ENCODE peak calls at places on chromosomes 3 and 15, in seven cellular contexts. S is PC-9, J is lower lobe of right lung, Y is WERI-Rb-1, T is IMR-90, D is fibroblast of lung, X is hepatocyte. P is an unnamed sample.

GRCh38 chr3:60949146-60949545 is 302.1 kb downstream of the FHIT start:
- DNase-seq in S (no peak), J (no peak), Y (no peak), T (no peak), D (no peak), X (no peak), P (no peak)

GRCh38 chr3:78729921-78730320 is 1037.9 kb downstream of the ROBO1 start:
- DNase-seq in S (no peak), J (no peak), Y (no peak), T (no peak), D (no peak), X (no peak), P (no peak)

GRCh38 chr3:186360779-186361178 is 1.3 kb downstream of the DGKG start:
- DNase-seq in S (no peak), J (peak; percentile 66), Y (peak; percentile 51), T (no peak), D (no peak), X (no peak), P (peak; percentile 20)

GRCh38 chr15:82554351-82554750 is 14.1 kb upstream of the RPS17 start:
- DNase-seq in S (no peak), J (no peak), Y (no peak), T (no peak), D (no peak), X (no peak), P (no peak)

GRCh38 chr3:31103623-31104180 is 209.2 kb upstream of the GADL1 start:
- DNase-seq in S (no peak), J (no peak), Y (no peak), T (no peak), D (peak; percentile 44), X (no peak), P (no peak)

GRCh38 chr3:34947849-34948248 is 691.5 kb upstream of the ARPP21 start:
- DNase-seq in S (no peak), J (no peak), Y (no peak), T (no peak), D (peak; percentile 93), X (no peak), P (peak; percentile 89)

GRCh38 chr3:172221550-172221949 is 182.2 kb downstream of the FNDC3B start:
- DNase-seq in S (peak; percentile 80), J (no peak), Y (no peak), T (peak; percentile 88), D (peak; percentile 93), X (no peak), P (peak; percentile 76)

GRCh38 chr3:170862618-170863374 is 7.2 kb downstream of the RPL22L1 start:
- DNase-seq in S (no peak), J (no peak), Y (no peak), T (peak; percentile 34), D (peak; percentile 42), X (no peak), P (peak; percentile 39)

GRCh38 chr3:197428117-197428761 is 127.5 kb downstream of the BDH1 start:
- DNase-seq in S (no peak), J (no peak), Y (peak; percentile 68), T (peak; percentile 36), D (peak; percentile 84), X (peak; percentile 82), P (no peak)

GRCh38 chr3:196868297-196868661 is 559 bp downstream of the SENP5 start:
- DNase-seq in S (no peak), J (peak; percentile 52), Y (peak; percentile 9), T (peak; percentile 9), D (peak; percentile 32), X (peak; percentile 63), P (no peak)

GRCh38 chr15:77475898-77476297 is 55.2 kb downstream of the HMG20A start:
- DNase-seq in S (no peak), J (no peak), Y (peak; percentile 23), T (no peak), D (no peak), X (no peak), P (peak; percentile 47)

GRCh38 chr15:26661107-26661506 is 111.8 kb downstream of the GABRB3 start:
- DNase-seq in S (no peak), J (no peak), Y (no peak), T (no peak), D (no peak), X (no peak), P (no peak)

GRCh38 chr15:75234191-75234810 is 23.8 kb upstream of the GOLGA6C start:
- DNase-seq in S (no peak), J (no peak), Y (peak; percentile 2), T (no peak), D (no peak), X (no peak), P (no peak)

GRCh38 chr15:92667291-92667904 is 11.8 kb upstream of the FAM174B start:
- DNase-seq in S (no peak), J (no peak), Y (peak; percentile 56), T (no peak), D (no peak), X (no peak), P (peak; percentile 24)

DNA sequence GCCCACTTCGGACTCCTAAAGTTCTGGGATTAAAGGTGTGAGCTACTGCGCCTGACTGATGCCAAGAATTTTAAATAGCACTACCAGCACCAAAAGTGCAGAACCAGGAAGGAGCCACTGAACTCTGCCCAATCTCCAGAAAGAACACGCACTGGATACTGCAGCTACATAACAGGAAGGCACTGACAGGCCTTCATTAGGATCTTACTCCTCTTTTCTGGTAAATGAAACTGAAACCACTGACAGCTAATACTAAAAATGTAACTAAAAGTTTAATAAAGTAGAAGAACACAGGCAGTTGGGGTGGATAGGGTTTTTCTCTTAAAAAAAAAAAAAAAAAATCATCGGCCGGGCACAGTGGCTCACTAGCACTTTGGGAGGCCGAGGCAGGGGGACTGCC is 74.1 kb upstream of the CHRM5 start:
- DNase-seq in S (no peak), J (no peak), Y (no peak), T (no peak), D (no peak), X (no peak), P (no peak)
- H3K27ac ChIP-seq in S (no peak overlapping the region), J (no peak overlapping the region), Y (no peak overlapping the region), T (no peak overlapping the region), D (no peak overlapping the region), X (no peak overlapping the region), P (no peak overlapping the region)

GRCh38 chr3:129665024-129665768 is 58.7 kb upstream of the PLXND1 start:
- DNase-seq in S (peak; percentile 92), J (no peak), Y (no peak), T (peak; percentile 73), D (peak; percentile 81), X (no peak), P (no peak)
- TF ChIP-seq CTCF in S (no peak), J (no peak), Y (no peak), T (no peak), D (no peak), X (no peak), P (no peak)

GRCh38 chr3:141257971-141258370 is 26.3 kb downstream of the PXYLP1 start:
- DNase-seq in S (no peak), J (no peak), Y (no peak), T (no peak), D (no peak), X (no peak), P (no peak)

GRCh38 chr3:141266186-141266585 is 34.6 kb downstream of the PXYLP1 start:
- DNase-seq in S (no peak), J (no peak), Y (no peak), T (no peak), D (no peak), X (no peak), P (no peak)

GRCh38 chr3:141262306-141262705 is 30.7 kb downstream of the PXYLP1 start:
- DNase-seq in S (no peak), J (no peak), Y (no peak), T (peak; percentile 94), D (peak; percentile 88), X (no peak), P (no peak)

GRCh38 chr3:141260131-141260927 is 28.7 kb downstream of the PXYLP1 start:
- DNase-seq in S (no peak), J (no peak), Y (no peak), T (no peak), D (no peak), X (no peak), P (no peak)

DNA sequence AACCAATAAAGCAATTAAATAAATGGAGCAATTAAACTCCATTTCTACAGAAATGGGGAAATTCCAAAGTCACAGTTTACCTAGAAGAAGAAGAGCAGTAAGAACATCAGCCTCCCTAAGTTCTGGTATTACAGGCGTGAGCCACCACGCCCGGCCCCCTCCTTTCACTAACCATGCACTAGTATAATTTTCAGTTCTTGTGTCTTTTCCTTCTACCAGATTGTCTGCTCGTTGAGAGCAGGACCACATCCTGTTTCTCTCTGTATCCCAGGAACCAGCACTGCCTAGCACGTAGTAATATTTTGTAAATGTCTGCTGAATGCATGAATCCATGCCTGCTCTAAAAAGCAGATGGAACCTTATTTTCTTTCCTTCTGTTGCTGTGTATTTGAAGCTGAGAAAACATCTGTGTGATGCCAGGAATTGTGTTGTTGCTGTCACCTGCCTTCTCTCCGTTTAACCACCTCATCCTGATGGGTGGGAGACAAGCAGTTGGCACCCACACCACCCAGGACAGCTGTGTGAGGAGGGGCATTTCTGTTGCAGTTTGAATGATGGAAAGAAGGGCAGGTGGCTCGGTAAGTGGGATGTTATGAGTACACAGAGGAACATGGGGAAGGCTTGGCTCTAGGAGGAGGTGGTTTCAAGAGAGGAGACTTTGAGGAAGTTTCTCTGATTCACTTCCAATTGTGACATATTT is 30.0 kb downstream of the PXYLP1 start:
- DNase-seq in S (no peak), J (no peak), Y (no peak), T (no peak), D (no peak), X (no peak), P (no peak)
- H3K27ac ChIP-seq in S (no peak overlapping the region), J (no peak overlapping the region), Y (no peak overlapping the region), T (no peak overlapping the region), D (no peak overlapping the region), X (no peak overlapping the region), P (no peak overlapping the region)

GRCh38 chr3:195125646-195126045 is 145.3 kb downstream of the XXYLT1 start:
- DNase-seq in S (no peak), J (no peak), Y (no peak), T (no peak), D (no peak), X (no peak), P (no peak)

GRCh38 chr3:195124378-195124985 is 146.5 kb downstream of the XXYLT1 start:
- DNase-seq in S (peak; percentile 3), J (no peak), Y (no peak), T (no peak), D (no peak), X (no peak), P (no peak)

GRCh38 chr3:195122261-195122660 is 148.7 kb downstream of the XXYLT1 start:
- DNase-seq in S (no peak), J (no peak), Y (no peak), T (no peak), D (no peak), X (no peak), P (no peak)

GRCh38 chr3:195126073-195126605 is 144.8 kb downstream of the XXYLT1 start:
- DNase-seq in S (no peak), J (no peak), Y (no peak), T (no peak), D (no peak), X (no peak), P (no peak)

DNA sequence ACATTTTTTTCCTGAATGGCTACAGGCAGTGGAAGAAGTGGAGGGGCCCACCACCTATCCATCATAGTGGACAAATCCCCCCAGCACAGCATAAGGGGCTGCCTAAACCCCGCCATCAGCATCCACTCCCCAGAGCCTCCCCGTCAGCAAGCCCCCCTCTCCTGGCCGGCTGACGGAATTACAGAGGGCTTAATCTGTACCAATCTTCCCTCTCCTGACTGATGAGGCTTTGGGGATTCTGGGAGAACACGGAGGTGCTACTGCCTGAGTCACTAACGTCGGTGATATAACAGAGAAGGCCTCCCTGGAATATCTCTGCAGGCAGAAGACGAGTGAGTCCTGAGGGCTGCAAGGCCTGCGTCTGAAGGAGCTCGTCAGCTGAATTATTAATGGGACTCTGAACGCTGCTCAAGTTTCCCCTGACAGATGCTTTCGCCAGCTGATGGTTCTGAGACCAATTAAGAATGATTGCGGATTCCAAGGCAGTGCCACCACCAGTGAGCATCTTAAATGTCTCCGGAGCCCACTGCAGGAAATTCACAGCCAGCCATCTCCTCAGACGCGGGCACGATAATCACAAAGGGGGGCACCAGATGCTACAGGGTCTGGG is 147.7 kb downstream of the XXYLT1 start:
- DNase-seq in S (no peak), J (no peak), Y (peak; percentile 48), T (peak; percentile 32), D (peak; percentile 63), X (no peak), P (no peak)
- TF ChIP-seq CTCF in S (no peak), J (no peak), Y (peak; percentile 41), T (peak; percentile 18), D (no peak), X (no peak), P (peak; percentile 16)

P was measured in cardiac muscle cell.